ENCODE peak calls at places on chromosome 1, in four cellular contexts. V is activated T-helper 1 cell treated with anti-CD3 and anti-CD28 coated beads, Interleukin-12 subunit alpha, Interleukin-12 subunit beta, Interleukin-2, Interleukin-4 antibody, amounts not matched to agents 30 ng/mL and 10 ng/mL and 1 ng/mL, durations not matched to agents 14 hours and 24 hours and 36 hours; J is stimulated activated CD4-positive, alpha-beta T cell treated with anti-CD3 and anti-CD28 coated beads, Interleukin-15, amount 100 ng/mL, for 24 hours; I is stimulated activated CD8-positive, alpha-beta memory T cell treated with anti-CD3 and anti-CD28 coated beads, Interleukin-12 subunit alpha, Interleukin-12 subunit beta, amount 100 ng/mL, for 1 hour. B is an unnamed sample.

GRCh38 chr1:10103193-10103592 is 70.4 kb downstream of the UBE4B start:
- DNase-seq in V (no peak), I (no peak), J (no peak), B (no peak)

GRCh38 chr1:184113251-184113650 is 61.7 kb downstream of the TSEN15 start:
- DNase-seq in J (no peak), V (no peak), I (no peak), B (no peak)

GRCh38 chr1:230610589-230610988 is 31.7 kb upstream of the COG2 start:
- DNase-seq in J (no peak), I (no peak), V (no peak), B (no peak)

GRCh38 chr1:35556494-35557117 is 597 bp downstream of the KIAA0319L start:
- DNase-seq in J (peak), V (no peak), I (no peak), B (no peak)

GRCh38 chr1:179146476-179146875 is 64.6 kb downstream of the TOR3A start:
- DNase-seq in J (no peak), I (no peak), V (no peak), B (no peak)

GRCh38 chr1:224223819-224224714 is 41.0 kb downstream of the DEGS1 start:
- DNase-seq in V (no peak), I (no peak), J (no peak), B (no peak)

GRCh38 chr1:200965111-200965510 is 58.4 kb downstream of the KIF21B start:
- DNase-seq in V (no peak), I (no peak), J (no peak), B (no peak)

GRCh38 chr1:101162736-101163405 is 73.9 kb upstream of the S1PR1 start:
- DNase-seq in I (no peak), J (no peak), V (no peak), B (no peak)

GRCh38 chr1:16143566-16144324 is 12.1 kb downstream of the EPHA2 start:
- DNase-seq in V (no peak), I (no peak), J (no peak), B (no peak)

GRCh38 chr1:233448290-233448689 is 120.8 kb downstream of the MAP3K21 start:
- DNase-seq in J (no peak), V (no peak), I (no peak), B (no peak)

GRCh38 chr1:2213576-2214505 is 14.3 kb upstream of the SKI start:
- DNase-seq in I (no peak), V (no peak), J (no peak), B (no peak)

B was measured in HL-60.